ENCODE peak calls at places on chromosome 19, in four cellular contexts. N is posterior cingulate gyrus, R is AG20443, A is mesothelial cell of epicardium. M is an unnamed sample.

GRCh38 chr19:30666301-30666803 is 294.2 kb downstream of the ZNF536 start:
- DNase-seq in N (peak), R (peak), A (peak), M (peak)

GRCh38 chr19:29831686-29832085 is 19.9 kb downstream of the CCNE1 start:
- DNase-seq in R (no peak), A (no peak), N (no peak), M (no peak)

GRCh38 chr19:15564534-15565168 is 50.4 kb upstream of the CYP4F8 start:
- DNase-seq in N (no peak), R (no peak), A (no peak), M (no peak)

GRCh38 chr19:18156841-18157464 is 4.0 kb downstream of the PIK3R2 start:
- DNase-seq in R (peak), A (peak), N (peak), M (peak)

GRCh38 chr19:35975608-35976214 is 19.3 kb upstream of the SDHAF1 start:
- DNase-seq in A (peak), N (no peak), R (peak), M (peak)

GRCh38 chr19:39398297-39398864 is 7.2 kb downstream of the MED29 start:
- DNase-seq in R (peak), N (no peak), A (no peak), M (peak)

GRCh38 chr19:55384576-55385235 is 614 bp upstream of the TMEM238 start:
- DNase-seq in R (no peak), A (no peak), N (no peak), M (no peak)

GRCh38 chr19:35468637-35469036 is 20.6 kb downstream of the FFAR2 start:
- DNase-seq in A (peak), N (no peak), R (peak), M (peak)

GRCh38 chr19:1997353-1998233 is 17.9 kb downstream of the BTBD2 start:
- DNase-seq in N (no peak), A (no peak), R (no peak), M (no peak)

GRCh38 chr19:1278713-1279112 is 3.4 kb downstream of the FAM174C start:
- DNase-seq in R (no peak), A (no peak), N (no peak), M (no peak)

GRCh38 chr19:8334458-8335342 is 8.4 kb downstream of the KANK3 start:
- DNase-seq in N (peak), A (peak), R (peak), M (peak)

GRCh38 chr19:53991224-53992113 is at the start of gene CACNG6:
- DNase-seq in N (no peak), A (no peak), R (peak), M (peak)

GRCh38 chr19:38209671-38210457 is 14.2 kb downstream of the DPF1 start:
- DNase-seq in R (peak), N (peak), A (no peak), M (peak)

GRCh38 chr19:13347351-13347750 is 158.9 kb downstream of the CACNA1A start:
- DNase-seq in N (no peak), R (no peak), A (no peak), M (no peak)